ENCODE peak calls at places on chromosomes 4 and X, in six cellular contexts. V, E, J, T, M and U are unnamed samples.

GRCh38 chr4:42104521-42104920 is 47.9 kb downstream of the BEND4 start:
- DNase-seq in M (no peak), J (no peak), E (no peak), T (no peak), V (no peak), U (peak; percentile 4)

GRCh38 chr4:26181616-26182015 is 139.2 kb upstream of the RBPJ start:
- DNase-seq in M (no peak), T (no peak), E (no peak), V (no peak), J (no peak), U (no peak)

GRCh38 chrX:125710403-125711062 is 390.9 kb downstream of the TEX13C start:
- DNase-seq in V (no peak), J (peak; percentile 70), M (no peak), E (no peak), T (no peak), U (no peak)

GRCh38 chr4:105246712-105247111 is 100.0 kb downstream of the TET2 start:
- DNase-seq in J (no peak), M (no peak), E (no peak), T (no peak), V (no peak), U (no peak)

GRCh38 chr4:125434136-125434535 is 119.4 kb downstream of the FAT4 start:
- DNase-seq in M (no peak), E (no peak), J (no peak), T (no peak), V (no peak), U (no peak)

GRCh38 chr4:110087116-110087708 is 111.2 kb downstream of the ELOVL6 start:
- DNase-seq in M (no peak), T (no peak), E (no peak), J (no peak), V (no peak), U (peak; percentile 93)

GRCh38 chrX:103861200-103861599 is 29.1 kb upstream of the RAB9B start:
- DNase-seq in J (no peak), E (no peak), V (no peak), M (no peak), T (no peak), U (no peak)

GRCh38 chr4:60078984-60079383 is 1121.1 kb upstream of the ADGRL3 start:
- DNase-seq in M (no peak), V (no peak), T (no peak), E (no peak), J (no peak), U (no peak)

GRCh38 chr4:83110222-83110945 is 4.1 kb downstream of the PLAC8 start:
- DNase-seq in E (peak; percentile 93), M (peak; percentile 83), T (peak; percentile 85), J (peak; percentile 95), V (peak; percentile 90), U (peak; percentile 92)

GRCh38 chr4:76699911-76700310 is 198.0 kb downstream of the SOWAHB start:
- DNase-seq in M (no peak), T (no peak), E (no peak), V (no peak), J (no peak), U (no peak)
- H3K4me1 ChIP-seq in M (no peaks in the 10 kb centered on the region), T (no peaks in the 10 kb centered on the region), E (peaks cover 21% of the 10 kb centered on the region), V (peaks cover 18% of the 10 kb centered on the region), J (peaks cover 60% of the 10 kb centered on the region), U (peaks cover 66% of the 10 kb centered on the region)

GRCh38 chrX:123976671-123977316 is 15.3 kb downstream of the STAG2 start:
- DNase-seq in V (no peak), T (no peak), E (no peak), J (no peak), M (no peak), U (peak; percentile 36)
- H3K4me3 ChIP-seq in V (no peak overlapping the region), T (no peak overlapping the region), E (no peak overlapping the region), J (no peak overlapping the region), M (no peak overlapping the region), U (no peak overlapping the region)

GRCh38 chrX:149499766-149500165 is 5.3 kb downstream of the IDS start:
- DNase-seq in M (no peak), V (no peak), E (no peak), J (no peak), T (peak; percentile 50), U (no peak)
- H3K36me3 ChIP-seq in M (peaks cover 56% of the 10 kb centered on the region), V (peaks cover 9% of the 10 kb centered on the region), E (peaks cover 74% of the 10 kb centered on the region), J (peaks cover 47% of the 10 kb centered on the region), T (peaks cover 37% of the 10 kb centered on the region), U (no peaks in the 10 kb centered on the region)

DNA sequence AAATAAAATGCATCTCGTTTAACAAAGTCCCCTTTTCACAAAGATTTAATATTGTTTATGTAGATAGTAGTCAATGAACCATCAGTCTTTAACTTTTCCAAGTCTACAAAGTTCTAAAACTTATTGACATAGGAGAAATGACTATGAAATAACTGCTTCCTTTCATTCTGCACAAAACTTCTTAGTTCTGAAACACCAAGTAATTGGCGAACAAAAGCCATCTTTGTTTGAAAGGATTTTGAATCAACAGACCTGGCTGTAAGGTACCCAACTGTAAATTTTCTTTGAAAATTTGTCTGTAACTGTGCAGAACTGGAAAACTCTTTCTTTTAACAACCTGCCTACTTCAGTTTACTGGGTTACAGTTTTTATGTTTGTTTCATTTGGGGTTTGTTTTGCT is 25.9 kb downstream of the LEF1 start:
- DNase-seq in E (no peak), V (no peak), M (no peak), J (no peak), T (no peak), U (no peak)
- H3K4me1 ChIP-seq in E (no peaks in the 10 kb centered on the region), V (no peaks in the 10 kb centered on the region), M (peaks cover 95% of the 10 kb centered on the region), J (peaks cover 12% of the 10 kb centered on the region), T (no peaks in the 10 kb centered on the region), U (peaks cover 3% of the 10 kb centered on the region)

GRCh38 chr4:176592976-176593375 is 199.7 kb downstream of the VEGFC start:
- DNase-seq in V (no peak), E (no peak), T (no peak), M (no peak), J (no peak), U (no peak)
- H3K4me3 ChIP-seq in V (no peak overlapping the region), E (no peak overlapping the region), T (no peak overlapping the region), M (no peak overlapping the region), J (no peak overlapping the region), U (no peak overlapping the region)